ENCODE peak calls at places on chromosomes 6 and 20, in seven cellular contexts. F is fibroblast of lung, Q is upper lobe of right lung, K is right lobe of liver, U is HepG2, L is suprapubic skin, H is heart left ventricle. A is an unnamed sample.

GRCh38 chr6:106757722-106758467 is 128.5 kb downstream of the QRSL1 start:
- DNase-seq in F (no peak), Q (no peak), K (no peak), U (no peak), L (no peak), H (no peak), A (no peak)

GRCh38 chr6:106178900-106179299 is 92.8 kb downstream of the PRDM1 start:
- DNase-seq in F (no peak), Q (no peak), K (no peak), U (no peak), L (no peak), H (no peak), A (no peak)

GRCh38 chr6:38270367-38270766 is 369.4 kb downstream of the BTBD9 start:
- DNase-seq in F (peak; percentile 40), Q (no peak), K (no peak), U (no peak), L (no peak), H (no peak), A (no peak)

GRCh38 chr6:106670236-106670635 is 40.9 kb downstream of the QRSL1 start:
- DNase-seq in F (no peak), Q (no peak), K (no peak), U (no peak), L (no peak), H (no peak), A (no peak)

GRCh38 chr6:69780585-69781178 is 16.1 kb downstream of the LMBRD1 start:
- DNase-seq in F (no peak), Q (no peak), K (no peak), U (peak; percentile 73), L (no peak), H (no peak), A (no peak)

GRCh38 chr6:11006060-11006459 is 38.0 kb downstream of the ELOVL2 start:
- DNase-seq in F (no peak), Q (no peak), K (no peak), U (peak; percentile 29), L (no peak), H (no peak), A (no peak)

GRCh38 chr20:46371656-46372055 is 34.8 kb downstream of the ELMO2 start:
- DNase-seq in F (no peak), Q (no peak), K (no peak), U (no peak), L (no peak), H (no peak), A (no peak)

GRCh38 chr6:44921787-44922186 is 406.3 kb upstream of the RUNX2 start:
- DNase-seq in F (no peak), Q (no peak), K (peak; percentile 77), U (peak; percentile 63), L (no peak), H (peak; percentile 81), A (no peak)

GRCh38 chr20:62927128-62927705 is 912 bp upstream of the DIDO1 start:
- DNase-seq in F (no peak), Q (no peak), K (no peak), U (peak; percentile 30), L (no peak), H (no peak), A (no peak)

GRCh38 chr6:164753517-164753916 is 555.9 kb downstream of the C6orf118 start:
- DNase-seq in F (peak; percentile 87), Q (no peak), K (no peak), U (no peak), L (no peak), H (no peak), A (no peak)

GRCh38 chr6:126376682-126377081 is 36.8 kb downstream of the CENPW start:
- DNase-seq in F (no peak), Q (no peak), K (no peak), U (no peak), L (no peak), H (no peak), A (no peak)

GRCh38 chr6:20991910-20992309 is 457.7 kb downstream of the CDKAL1 start:
- DNase-seq in F (peak; percentile 15), Q (no peak), K (no peak), U (peak; percentile 21), L (no peak), H (no peak), A (no peak)

GRCh38 chr6:160041608-160042007 is 72.7 kb downstream of the IGF2R start:
- DNase-seq in F (peak; percentile 90), Q (peak; percentile 80), K (peak; percentile 95), U (peak; percentile 22), L (no peak), H (peak; percentile 84), A (peak; percentile 77)

GRCh38 chr6:131954775-131955107 is 3.6 kb upstream of the CCN2 start:
- DNase-seq in F (peak; percentile 99), Q (no peak), K (no peak), U (peak; percentile 68), L (no peak), H (peak; percentile 34), A (peak; percentile 63)

GRCh38 chr6:131950767-131951575 is at the start of gene CCN2:
- DNase-seq in F (peak; percentile 99), Q (peak; percentile 87), K (peak; percentile 83), U (peak; percentile 100), L (peak; percentile 90), H (peak; percentile 79), A (peak; percentile 79)

GRCh38 chr6:131951576-131952230 is 531 bp upstream of the CCN2 start:
- DNase-seq in F (peak; percentile 33), Q (no peak), K (no peak), U (no peak), L (no peak), H (no peak), A (no peak)

GRCh38 chr6:131954099-131954774 is 3.1 kb upstream of the CCN2 start:
- DNase-seq in F (peak; percentile 79), Q (no peak), K (no peak), U (no peak), L (no peak), H (no peak), A (no peak)

DNA sequence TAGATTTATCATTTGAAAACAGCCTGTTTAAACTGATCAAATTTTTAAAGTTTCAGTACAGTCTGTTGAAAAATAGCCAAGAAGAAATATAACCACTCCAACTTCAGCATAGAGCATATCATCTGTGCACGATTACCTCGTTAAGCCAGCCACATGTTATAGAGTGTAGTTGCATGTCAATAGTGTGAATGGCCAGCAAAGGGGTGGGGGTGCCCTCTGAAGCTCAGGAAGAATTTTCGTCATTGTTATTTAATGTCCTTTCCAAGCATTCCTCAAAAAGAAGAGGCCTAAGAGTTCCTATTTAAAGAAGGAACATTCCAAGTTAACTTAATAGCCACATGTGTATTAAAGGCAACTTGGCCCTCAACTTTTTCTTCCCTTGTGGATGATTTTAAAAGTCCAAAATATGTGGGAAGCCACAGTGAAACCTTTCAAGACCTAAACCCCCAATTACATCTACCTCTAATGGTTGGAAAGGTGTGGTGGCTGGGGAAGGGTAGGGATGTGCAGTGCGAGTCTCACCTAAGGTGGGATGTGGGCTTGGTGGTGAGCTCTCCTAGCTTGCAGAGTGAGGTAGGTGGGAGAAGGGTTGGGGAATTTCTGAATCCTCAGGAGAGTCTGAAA is 1.8 kb upstream of the CCN2 start:
- DNase-seq in F (no peak), Q (no peak), K (no peak), U (no peak), L (no peak), H (no peak), A (no peak)
- H3K4me1 ChIP-seq in F (peaks cover 15% of the 10 kb centered on the region), Q (peaks cover 16% of the 10 kb centered on the region), K (peaks cover under 1% of the 10 kb centered on the region), U (peaks cover 83% of the 10 kb centered on the region), L (peaks cover 35% of the 10 kb centered on the region), H (peaks cover 12% of the 10 kb centered on the region), A (peaks cover 32% of the 10 kb centered on the region)

GRCh38 chr20:37275125-37275524 is 13.5 kb upstream of the GHRH start:
- DNase-seq in F (no peak), Q (no peak), K (no peak), U (peak; percentile 56), L (no peak), H (no peak), A (no peak)

GRCh38 chr20:37270586-37271420 is 9.2 kb upstream of the GHRH start:
- DNase-seq in F (peak; percentile 56), Q (no peak), K (no peak), U (peak; percentile 75), L (no peak), H (no peak), A (no peak)

GRCh38 chr20:37267684-37268313 is 6.2 kb upstream of the GHRH start:
- DNase-seq in F (no peak), Q (no peak), K (no peak), U (no peak), L (no peak), H (no peak), A (no peak)

GRCh38 chr20:37273988-37274387 is 12.4 kb upstream of the GHRH start:
- DNase-seq in F (no peak), Q (no peak), K (no peak), U (no peak), L (no peak), H (no peak), A (no peak)

GRCh38 chr20:37271421-37271768 is 9.8 kb upstream of the GHRH start:
- DNase-seq in F (no peak), Q (no peak), K (no peak), U (no peak), L (no peak), H (no peak), A (no peak)
- H3K4me1 ChIP-seq in F (no peaks in the 10 kb centered on the region), Q (peaks cover 11% of the 10 kb centered on the region), K (no peaks in the 10 kb centered on the region), U (peaks cover 67% of the 10 kb centered on the region), L (peaks cover under 1% of the 10 kb centered on the region), H (peaks cover 1% of the 10 kb centered on the region), A (peaks cover 14% of the 10 kb centered on the region)

GRCh38 chr20:3782597-3782996 is 1.3 kb upstream of the SPEF1 start:
- DNase-seq in F (no peak), Q (no peak), K (no peak), U (no peak), L (no peak), H (no peak), A (peak; percentile 30)
- H3K4me1 ChIP-seq in F (peaks cover 23% of the 10 kb centered on the region), Q (peaks cover 35% of the 10 kb centered on the region), K (peaks cover 17% of the 10 kb centered on the region), U (peaks cover 76% of the 10 kb centered on the region), L (peaks cover 77% of the 10 kb centered on the region), H (peaks cover 54% of the 10 kb centered on the region), A (peaks cover 60% of the 10 kb centered on the region)

GRCh38 chr6:151052021-151052646 is 186.6 kb downstream of the MTHFD1L start:
- DNase-seq in F (no peak), Q (no peak), K (peak; percentile 61), U (no peak), L (no peak), H (no peak), A (no peak)
- H3K4me1 ChIP-seq in F (no peaks in the 10 kb centered on the region), Q (no peaks in the 10 kb centered on the region), K (no peaks in the 10 kb centered on the region), U (peaks cover 15% of the 10 kb centered on the region), L (no peaks in the 10 kb centered on the region), H (no peaks in the 10 kb centered on the region), A (no peaks in the 10 kb centered on the region)

GRCh38 chr20:38990728-38991127 is 28.6 kb downstream of the DHX35 start:
- DNase-seq in F (no peak), Q (no peak), K (no peak), U (no peak), L (no peak), H (no peak), A (no peak)

GRCh38 chr20:38987777-38988176 is 25.6 kb downstream of the DHX35 start:
- DNase-seq in F (no peak), Q (no peak), K (no peak), U (no peak), L (no peak), H (no peak), A (no peak)

GRCh38 chr20:38985060-38985459 is 22.9 kb downstream of the DHX35 start:
- DNase-seq in F (no peak), Q (no peak), K (no peak), U (no peak), L (no peak), H (no peak), A (no peak)

GRCh38 chr20:38985603-38986170 is 23.5 kb downstream of the DHX35 start:
- DNase-seq in F (peak; percentile 92), Q (no peak), K (no peak), U (peak; percentile 73), L (no peak), H (no peak), A (no peak)

GRCh38 chr20:38986663-38987062 is 24.5 kb downstream of the DHX35 start:
- DNase-seq in F (no peak), Q (no peak), K (no peak), U (no peak), L (no peak), H (no peak), A (no peak)
- H3K4me1 ChIP-seq in F (peaks cover 16% of the 10 kb centered on the region), Q (peaks cover 16% of the 10 kb centered on the region), K (peaks cover 16% of the 10 kb centered on the region), U (peaks cover 59% of the 10 kb centered on the region), L (peaks cover 18% of the 10 kb centered on the region), H (peaks cover 30% of the 10 kb centered on the region), A (no peaks in the 10 kb centered on the region)